ENCODE peak calls at places on chromosomes 16 and 17, in nine cellular contexts. Z is tibial artery, E is upper lobe of right lung, P is heart left ventricle, J is prostate gland, Y is cardiac muscle cell, W is uterus, T is aorta, S is HepG2. M is an unnamed sample.

GRCh38 chr17:82031303-82031884 is at the start of gene RAC3:
- DNase-seq in Z (no peak), E (no peak), P (no peak), J (no peak), Y (peak; percentile 41), W (no peak), T (no peak), S (no peak), M (no peak)

GRCh38 chr16:21301168-21301894 is 23.2 kb upstream of the CRYM start:
- DNase-seq in Z (peak; percentile 81), E (peak; percentile 88), P (peak; percentile 62), J (peak; percentile 88), Y (peak; percentile 70), W (peak; percentile 73), T (peak; percentile 78), S (peak; percentile 88), M (peak; percentile 35)

GRCh38 chr17:73227944-73228343 is 33.7 kb downstream of the CPSF4L start:
- DNase-seq in Z (no peak), E (no peak), P (no peak), J (no peak), Y (no peak), W (no peak), T (no peak), S (no peak), M (no peak)

GRCh38 chr17:4048218-4048617 is 84.0 kb upstream of the ATP2A3 start:
- DNase-seq in Z (no peak), E (no peak), P (no peak), J (no peak), Y (no peak), W (no peak), T (no peak), S (no peak), M (no peak)

GRCh38 chr17:60077672-60078519 is 825 bp downstream of the HEATR6 start:
- DNase-seq in Z (no peak), E (no peak), P (no peak), J (no peak), Y (peak; percentile 51), W (no peak), T (no peak), S (no peak), M (no peak)

GRCh38 chr16:66474750-66475199 is 47.7 kb downstream of the BEAN1 start:
- DNase-seq in Z (no peak), E (no peak), P (no peak), J (no peak), Y (no peak), W (no peak), T (no peak), S (no peak), M (no peak)

GRCh38 chr17:68981288-68981687 is 26.1 kb upstream of the ABCA8 start:
- DNase-seq in Z (peak; percentile 75), E (no peak), P (peak; percentile 51), J (no peak), Y (peak; percentile 92), W (peak; percentile 45), T (peak; percentile 80), S (peak; percentile 20), M (peak; percentile 68)

GRCh38 chr16:22008215-22009142 is 568 bp downstream of the MOSMO start:
- DNase-seq in Z (peak; percentile 31), E (peak; percentile 67), P (peak; percentile 30), J (no peak), Y (no peak), W (peak; percentile 28), T (no peak), S (no peak), M (no peak)

GRCh38 chr17:76968707-76969597 is 100.7 kb downstream of the MGAT5B start:
- DNase-seq in Z (no peak), E (no peak), P (no peak), J (no peak), Y (peak; percentile 15), W (no peak), T (no peak), S (no peak), M (no peak)

GRCh38 chr16:48087639-48088038 is 68.2 kb downstream of the ABCC12 start:
- DNase-seq in Z (no peak), E (no peak), P (peak; percentile 31), J (no peak), Y (no peak), W (no peak), T (no peak), S (no peak), M (no peak)

GRCh38 chr17:21193031-21193430 is 20.9 kb downstream of the TMEM11 start:
- DNase-seq in Z (no peak), E (no peak), P (no peak), J (no peak), Y (no peak), W (no peak), T (no peak), S (no peak), M (no peak)

GRCh38 chr16:80176114-80176513 is 364.7 kb upstream of the DYNLRB2 start:
- DNase-seq in Z (no peak), E (no peak), P (no peak), J (no peak), Y (no peak), W (no peak), T (no peak), S (no peak), M (no peak)

GRCh38 chr17:50043290-50044148 is 12.4 kb upstream of the ITGA3 start:
- DNase-seq in Z (no peak), E (no peak), P (no peak), J (no peak), Y (peak; percentile 49), W (peak; percentile 69), T (peak; percentile 83), S (no peak), M (peak; percentile 27)

GRCh38 chr16:54923055-54923473 is 7.6 kb upstream of the IRX5 start:
- DNase-seq in Z (no peak), E (no peak), P (no peak), J (no peak), Y (no peak), W (no peak), T (no peak), S (no peak), M (no peak)

GRCh38 chr16:67673712-67674580 is 7.3 kb downstream of the C16orf86 start:
- DNase-seq in Z (peak; percentile 74), E (peak; percentile 83), P (peak; percentile 81), J (no peak), Y (peak; percentile 80), W (peak; percentile 72), T (peak; percentile 84), S (no peak), M (peak; percentile 47)

GRCh38 chr16:8768701-8769100 is 28.7 kb downstream of the TMEM186 start:
- DNase-seq in Z (no peak), E (no peak), P (no peak), J (no peak), Y (no peak), W (no peak), T (no peak), S (no peak), M (no peak)

GRCh38 chr16:4334724-4335495 is 16.2 kb downstream of the PAM16 start:
- DNase-seq in Z (no peak), E (peak; percentile 64), P (no peak), J (no peak), Y (no peak), W (no peak), T (peak; percentile 41), S (no peak), M (no peak)

GRCh38 chr17:22300177-22300576 is 607.9 kb downstream of the KCNJ18 start:
- DNase-seq in Z (no peak), E (no peak), P (no peak), J (no peak), Y (no peak), W (no peak), T (no peak), S (no peak), M (no peak)
- H3K9me3 ChIP-seq in Z (no peaks in the 10 kb centered on the region), E (no peaks in the 10 kb centered on the region), P (no peaks in the 10 kb centered on the region), J (no peaks in the 10 kb centered on the region), Y (no peaks in the 10 kb centered on the region), W (no peaks in the 10 kb centered on the region), T (peaks cover 2% of the 10 kb centered on the region), S (no peaks in the 10 kb centered on the region), M (no peaks in the 10 kb centered on the region)

GRCh38 chr17:61454932-61455753 is 2.9 kb downstream of the TBX4 start:
- DNase-seq in Z (no peak), E (no peak), P (no peak), J (no peak), Y (no peak), W (no peak), T (no peak), S (peak; percentile 88), M (no peak)

GRCh38 chr17:61457226-61457983 is 5.2 kb downstream of the TBX4 start:
- DNase-seq in Z (no peak), E (peak; percentile 61), P (no peak), J (no peak), Y (no peak), W (no peak), T (no peak), S (no peak), M (no peak)

GRCh38 chr17:61458000-61458399 is 5.8 kb downstream of the TBX4 start:
- DNase-seq in Z (no peak), E (peak; percentile 46), P (no peak), J (no peak), Y (no peak), W (no peak), T (no peak), S (no peak), M (no peak)

GRCh38 chr17:61455754-61456681 is 3.8 kb downstream of the TBX4 start:
- DNase-seq in Z (no peak), E (peak; percentile 60), P (no peak), J (no peak), Y (no peak), W (no peak), T (no peak), S (no peak), M (no peak)

DNA sequence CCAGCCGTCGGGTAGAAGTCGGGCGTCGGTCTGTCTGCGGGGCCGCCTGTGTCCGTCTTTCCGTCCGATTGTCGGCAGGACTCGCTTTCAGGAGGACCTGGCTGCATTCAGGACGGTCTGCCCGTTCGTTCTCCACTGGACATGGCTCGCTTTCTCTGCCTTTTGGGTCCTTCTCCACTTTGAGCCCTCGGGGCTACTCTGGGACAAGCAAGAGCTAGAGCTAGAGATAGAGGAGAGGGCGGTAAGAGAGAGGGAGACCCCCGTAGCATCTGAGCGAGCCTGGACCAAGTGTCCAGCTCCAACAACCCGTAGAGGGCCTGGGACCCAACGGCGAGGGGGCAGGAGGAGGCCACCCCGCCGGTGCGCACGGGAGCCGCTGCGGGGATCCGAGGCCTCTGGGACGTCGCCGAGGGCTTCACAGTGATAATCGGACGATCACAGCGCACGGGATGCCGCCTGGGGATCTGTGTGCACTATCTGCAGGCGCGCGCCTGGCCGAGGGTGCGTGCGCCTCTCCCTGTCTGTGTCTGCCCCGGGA is 4.5 kb downstream of the TBX4 start:
- DNase-seq in Z (no peak), E (peak; percentile 62), P (no peak), J (no peak), Y (no peak), W (no peak), T (no peak), S (no peak), M (no peak)
- H3K27me3 ChIP-seq in Z (peaks cover 67% of the 10 kb centered on the region), E (peaks cover 88% of the 10 kb centered on the region), P (peaks cover 97% of the 10 kb centered on the region), J (peaks cover 38% of the 10 kb centered on the region), Y (peaks cover 100% of the 10 kb centered on the region), W (peaks cover 61% of the 10 kb centered on the region), T (no peaks in the 10 kb centered on the region), S (no peaks in the 10 kb centered on the region), M (peaks cover 98% of the 10 kb centered on the region)

GRCh38 chr17:27671591-27671910 is 40.6 kb downstream of the LGALS9 start:
- DNase-seq in Z (no peak), E (no peak), P (no peak), J (no peak), Y (no peak), W (no peak), T (no peak), S (no peak), M (no peak)
- H3K4me3 ChIP-seq in Z (no peak overlapping the region), E (no peak overlapping the region), P (no peak overlapping the region), J (no peak overlapping the region), Y (no peak overlapping the region), W (no peak overlapping the region), T (no peak overlapping the region), S (no peak overlapping the region), M (no peak overlapping the region)

GRCh38 chr17:9883451-9883850 is 21.6 kb downstream of the RCVRN start:
- DNase-seq in Z (no peak), E (no peak), P (no peak), J (no peak), Y (no peak), W (no peak), T (no peak), S (no peak), M (no peak)
- H3K9me3 ChIP-seq in Z (peaks cover 18% of the 10 kb centered on the region), E (peaks cover 13% of the 10 kb centered on the region), P (peaks cover 21% of the 10 kb centered on the region), J (no peaks in the 10 kb centered on the region), Y (no peaks in the 10 kb centered on the region), W (no peaks in the 10 kb centered on the region), T (peaks cover 8% of the 10 kb centered on the region), S (peaks cover 17% of the 10 kb centered on the region), M (peaks cover 25% of the 10 kb centered on the region)